ENCODE peak calls at places on chromosomes 16 and 17, in nine cellular contexts. Z is body of pancreas, W is cardiac muscle cell, V is heart right ventricle, M is A549, F is SK-N-SH, B is fibroblast of lung, L is GM06990, H is stomach. J is an unnamed sample.
A peak's percentile ranks its signal among the peaks of the same experiment; 100 is the strongest.

GRCh38 chr17:57455063-57455914 is 199.0 kb downstream of the MSI2 start:
- DNase-seq in F (no peak), L (peak; percentile 80), Z (no peak), M (no peak), V (no peak), B (peak; percentile 26), W (no peak), H (no peak), J (no peak)

GRCh38 chr16:77068402-77068801 is 122.6 kb upstream of the MON1B start:
- DNase-seq in H (no peak), W (no peak), L (no peak), F (no peak), Z (no peak), M (no peak), V (no peak), B (no peak), J (no peak)

GRCh38 chr17:43543771-43544575 is 2.2 kb downstream of the ETV4 start:
- DNase-seq in F (no peak), V (no peak), Z (no peak), B (no peak), H (no peak), L (no peak), W (no peak), M (no peak), J (no peak)

GRCh38 chr16:1345087-1345486 is 6.6 kb downstream of the TSR3 start:
- DNase-seq in Z (no peak), W (no peak), V (no peak), F (no peak), B (no peak), M (no peak), L (no peak), H (no peak), J (no peak)

GRCh38 chr17:30290696-30291570 is 811 bp downstream of the BLMH start:
- DNase-seq in V (peak; percentile 28), B (peak; percentile 29), Z (peak; percentile 70), W (peak; percentile 58), L (no peak), H (peak; percentile 50), F (peak; percentile 64), M (peak; percentile 74), J (no peak)

GRCh38 chr17:55883112-55883511 is 132.3 kb downstream of the PCTP start:
- DNase-seq in B (no peak), H (no peak), F (peak; percentile 7), V (no peak), L (no peak), M (peak; percentile 3), W (peak; percentile 11), Z (no peak), J (no peak)

GRCh38 chr16:85675528-85675927 is 13.2 kb downstream of the GINS2 start:
- DNase-seq in Z (no peak), V (no peak), M (peak; percentile 36), L (no peak), W (no peak), F (no peak), H (no peak), B (peak; percentile 59), J (peak; percentile 27)

GRCh38 chr17:81131486-81132196 is 33.7 kb upstream of the PVALEF start:
- DNase-seq in M (no peak), H (peak; percentile 53), Z (no peak), B (no peak), V (no peak), L (no peak), W (no peak), F (no peak), J (no peak)

GRCh38 chr16:495127-495748 is 32.3 kb upstream of the CAPN15 start:
- DNase-seq in F (peak; percentile 69), M (peak; percentile 73), V (no peak), L (no peak), W (peak; percentile 29), B (peak; percentile 45), Z (peak; percentile 50), H (no peak), J (peak; percentile 29)

GRCh38 chr17:27846042-27846655 is 45.8 kb upstream of the NOS2 start:
- DNase-seq in Z (no peak), V (no peak), W (no peak), F (no peak), M (no peak), B (no peak), H (no peak), L (no peak), J (no peak)

GRCh38 chr16:81251871-81252270 is 13.4 kb downstream of the BCO1 start:
- DNase-seq in W (peak; percentile 90), Z (no peak), L (no peak), H (no peak), B (no peak), V (no peak), F (no peak), M (no peak), J (peak; percentile 61)

GRCh38 chr17:65064452-65065019 is 8.0 kb upstream of the GNA13 start:
- DNase-seq in B (peak; percentile 61), F (no peak), M (peak; percentile 32), L (no peak), V (no peak), Z (no peak), H (no peak), W (no peak), J (peak; percentile 73)

DNA sequence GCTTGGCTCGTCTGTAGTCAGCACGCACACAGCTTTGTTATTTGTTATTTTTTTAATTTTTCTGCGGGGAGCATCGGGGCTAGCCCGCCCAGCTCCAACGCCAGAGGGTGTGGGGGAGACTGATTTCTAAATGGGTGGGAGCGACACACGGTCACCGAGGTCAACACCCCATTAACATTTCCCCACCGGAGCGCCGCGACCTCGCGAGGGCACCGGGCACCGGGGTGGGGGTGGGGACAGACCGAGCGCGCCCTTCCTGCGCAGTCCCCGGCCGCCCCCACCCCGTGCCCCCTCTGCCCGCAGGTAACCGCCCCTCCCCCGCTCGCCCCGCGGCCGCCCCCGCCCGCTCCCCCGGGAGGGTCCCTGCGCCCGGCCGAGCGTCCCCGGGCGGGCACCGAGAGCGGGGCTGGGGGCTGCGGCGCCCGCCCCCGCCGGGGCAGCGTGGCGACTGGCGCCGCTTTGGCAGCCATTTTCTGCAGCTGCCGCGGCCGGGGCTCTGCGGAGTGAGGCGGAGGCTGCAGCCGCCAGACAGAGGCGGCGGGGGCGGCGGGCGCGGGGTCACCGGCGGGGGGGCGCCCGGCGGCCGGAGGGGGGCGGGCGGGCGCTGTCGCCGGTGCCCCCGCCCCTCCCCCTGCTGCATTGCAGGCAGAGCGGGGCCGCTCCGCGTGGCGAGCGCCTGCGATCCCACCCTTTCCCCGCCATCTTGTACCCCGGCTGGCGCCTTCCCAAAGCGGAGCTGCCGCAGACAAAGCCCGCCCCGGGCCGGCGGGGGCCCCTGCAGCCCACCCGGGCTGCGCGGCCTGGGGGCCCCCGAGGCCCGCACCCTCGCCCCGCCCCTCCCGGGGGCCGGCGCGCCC is 16.3 kb upstream of the CBX8 start:
- DNase-seq in L (no peak), H (no peak), Z (no peak), M (peak; percentile 64), W (no peak), B (no peak), F (peak; percentile 91), V (no peak), J (no peak)
- TF ChIP-seq CTCF in L (no peak), H (no peak), Z (no peak), M (no peak), W (no peak), B (no peak), F (no peak), V (no peak), J (no peak)

DNA sequence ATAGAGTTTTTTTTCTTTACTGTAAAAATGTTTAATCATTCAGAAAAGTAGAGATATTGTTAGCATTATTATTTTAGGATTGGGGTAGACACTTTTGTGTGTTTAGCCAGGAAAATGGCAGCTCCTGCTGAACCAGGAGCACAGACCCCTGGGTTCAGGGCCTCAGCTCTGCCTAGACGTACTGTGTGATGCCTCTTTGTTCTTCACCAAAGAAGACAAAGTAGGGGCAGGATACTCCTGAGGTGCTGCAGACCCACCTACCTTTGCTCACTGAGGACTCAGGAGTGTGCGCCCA is 105.0 kb downstream of the MRM1 start:
- DNase-seq in Z (no peak), W (no peak), F (no peak), L (no peak), V (no peak), H (no peak), B (no peak), M (no peak), J (no peak)
- TF ChIP-seq CTCF in Z (no peak), W (no peak), F (no peak), L (no peak), V (peak; percentile 2), H (no peak), B (no peak), M (no peak), J (peak; percentile 3)

GRCh38 chr17:38798614-38799500 is 499 bp downstream of the PIP4K2B start:
- DNase-seq in F (peak; percentile 78), M (peak; percentile 50), Z (peak; percentile 48), L (peak; percentile 78), H (peak; percentile 44), W (no peak), V (peak; percentile 62), B (peak; percentile 44), J (peak; percentile 18)
- TF ChIP-seq CTCF in F (peak; percentile 23), M (no peak), Z (no peak), L (no peak), H (no peak), W (no peak), V (no peak), B (no peak), J (peak; percentile 22)

GRCh38 chr17:47733047-47733413 is at the start of gene TBX21:
- DNase-seq in L (peak; percentile 86), M (peak; percentile 90), F (peak; percentile 93), V (peak; percentile 70), W (peak; percentile 94), H (peak; percentile 74), Z (peak; percentile 78), B (no peak), J (no peak)
- TF ChIP-seq CTCF in L (peak; percentile 68), M (peak; percentile 45), F (peak; percentile 40), V (peak; percentile 44), W (peak; percentile 19), H (no peak), Z (peak; percentile 25), B (peak; percentile 3), J (peak; percentile 38)

GRCh38 chr16:27426423-27427408 is 24.7 kb downstream of the IL21R start:
- DNase-seq in M (no peak), Z (peak; percentile 15), L (peak; percentile 82), F (no peak), V (no peak), H (peak; percentile 26), B (peak; percentile 88), W (no peak), J (peak; percentile 90)
- TF ChIP-seq CTCF in M (no peak), Z (no peak), L (peak; percentile 22), F (no peak), V (no peak), H (no peak), B (peak; percentile 17), W (no peak), J (no peak)